ENCODE peak calls at places on chromosomes 12 and 14, in eight cellular contexts. R is AG10803, T is HFF-Myc, L is fibroblast of mammary gland, N is esophagus squamous epithelium, X is endothelial cell, Q is mammary epithelial cell, Z is neural crest cell. W is an unnamed sample.
A peak's percentile ranks its signal among the peaks of the same experiment; 100 is the strongest.

GRCh38 chr12:95718001-95718400 is 72.6 kb downstream of the NTN4 start:
- DNase-seq in Z (no peak), L (no peak), N (no peak), R (no peak), X (no peak), T (no peak), Q (no peak), W (no peak)

GRCh38 chr14:68015356-68016242 is 196.0 kb downstream of the RAD51B start:
- DNase-seq in Q (no peak), L (no peak), X (no peak), Z (no peak), N (no peak), R (no peak), T (no peak), W (no peak)

GRCh38 chr12:71636704-71637115 is 26.9 kb downstream of the ZFC3H1 start:
- DNase-seq in T (peak; percentile 53), L (peak; percentile 79), X (peak; percentile 22), N (no peak), R (peak; percentile 73), Z (no peak), Q (peak; percentile 46), W (peak; percentile 50)

GRCh38 chr12:108734200-108734906 is 3.0 kb upstream of the CORO1C start:
- DNase-seq in T (peak; percentile 68), N (no peak), Q (peak; percentile 97), L (peak; percentile 96), Z (no peak), X (no peak), R (peak; percentile 89), W (no peak)

GRCh38 chr12:70028515-70028914 is 203.5 kb downstream of the MYRFL start:
- DNase-seq in T (no peak), X (no peak), R (no peak), N (no peak), L (no peak), Z (no peak), Q (no peak), W (no peak)

GRCh38 chr12:124464830-124465229 is 102.6 kb downstream of the NCOR2 start:
- DNase-seq in N (no peak), X (no peak), L (no peak), Q (no peak), R (no peak), T (no peak), Z (no peak), W (no peak)

GRCh38 chr14:96461950-96462798 is 40.0 kb upstream of the PAPOLA start:
- DNase-seq in R (no peak), N (no peak), L (no peak), Z (no peak), X (no peak), Q (no peak), T (no peak), W (no peak)

GRCh38 chr12:12282761-12283160 is 15.9 kb upstream of the LRP6 start:
- DNase-seq in T (no peak), N (no peak), Z (no peak), Q (peak; percentile 78), R (peak; percentile 51), L (peak; percentile 38), X (no peak), W (no peak)

GRCh38 chr12:26396402-26396801 is 201.0 kb downstream of the SSPN start:
- DNase-seq in T (no peak), Q (no peak), X (no peak), Z (no peak), N (no peak), R (no peak), L (no peak), W (no peak)

GRCh38 chr14:43789458-43789857 is 717.6 kb downstream of the FSCB start:
- DNase-seq in R (no peak), X (no peak), Q (no peak), L (no peak), Z (no peak), N (no peak), T (no peak), W (no peak)

GRCh38 chr14:91947196-91948184 is at the start of gene FBLN5:
- DNase-seq in N (no peak), R (peak; percentile 97), X (peak; percentile 40), Z (no peak), L (peak; percentile 93), T (peak; percentile 73), Q (peak; percentile 41), W (no peak)

DNA sequence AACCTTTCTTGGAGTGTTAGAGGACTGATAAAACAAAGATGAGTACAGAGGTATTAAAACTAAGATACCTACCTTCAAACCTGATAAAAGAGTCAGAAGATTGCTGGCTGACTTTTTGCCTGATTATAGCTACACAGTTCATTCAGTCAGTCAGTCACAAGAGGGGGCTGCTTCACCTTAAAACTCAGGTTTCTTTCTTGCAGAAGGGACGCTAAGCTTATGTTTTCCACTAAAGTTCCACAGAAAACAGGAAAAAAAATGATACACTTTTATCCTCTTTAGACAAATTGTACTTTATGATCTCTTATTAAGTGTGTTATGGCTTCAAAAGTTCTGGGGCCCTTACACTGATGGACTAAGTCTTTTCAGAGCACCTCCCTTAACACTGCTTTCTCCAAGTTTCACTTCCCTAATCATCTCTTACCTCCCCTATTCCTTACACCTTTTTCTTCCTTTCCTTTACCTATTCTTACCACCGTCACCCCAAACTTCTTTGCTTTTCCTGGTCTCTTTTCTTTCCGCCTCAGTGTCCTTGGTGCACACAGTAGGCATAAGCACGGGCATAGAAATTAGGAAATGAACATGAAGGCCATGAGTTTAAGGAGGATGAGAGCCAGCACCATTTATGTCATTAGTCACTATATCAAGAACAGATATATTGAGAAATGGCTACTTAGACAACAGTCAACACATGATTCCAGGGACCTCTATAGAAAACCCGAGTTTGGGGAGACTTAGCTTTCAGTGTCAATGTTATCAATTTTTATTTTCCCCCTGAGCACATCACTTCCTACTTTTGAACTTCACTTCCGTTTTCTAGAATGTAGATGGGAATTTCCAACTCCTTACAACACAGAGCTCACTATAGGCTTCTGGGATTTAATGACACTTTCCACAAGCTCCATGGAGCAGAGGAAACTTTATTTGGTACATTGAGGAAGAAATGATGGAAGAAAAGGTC is 448.9 kb upstream of the OR4E1 start:
- DNase-seq in X (peak; percentile 22), T (no peak), L (no peak), R (no peak), Z (no peak), Q (peak; percentile 24), N (no peak), W (no peak)
- TF ChIP-seq CTCF in X (peak; percentile 18), T (no peak), L (no peak), R (no peak), Z (peak; percentile 58), Q (peak; percentile 29), N (no peak), W (no peak)

GRCh38 chr14:94560782-94561655 is at the start of gene SERPINA4:
- DNase-seq in Z (no peak), X (no peak), L (no peak), T (no peak), Q (no peak), R (no peak), N (no peak), W (no peak)

GRCh38 chr14:94557327-94557726 is 3.9 kb upstream of the SERPINA4 start:
- DNase-seq in Z (no peak), Q (no peak), R (no peak), L (no peak), N (no peak), X (no peak), T (no peak), W (no peak)

GRCh38 chr14:94559638-94560290 is 1.5 kb upstream of the SERPINA4 start:
- DNase-seq in Q (no peak), N (no peak), L (no peak), R (no peak), Z (no peak), X (no peak), T (no peak), W (no peak)

GRCh38 chr14:94560291-94560665 is 964 bp upstream of the SERPINA4 start:
- DNase-seq in T (no peak), L (no peak), N (no peak), Q (no peak), Z (no peak), R (no peak), X (no peak), W (no peak)

GRCh38 chr14:94558842-94559241 is 2.4 kb upstream of the SERPINA4 start:
- DNase-seq in N (no peak), R (no peak), L (no peak), T (no peak), X (no peak), Q (no peak), Z (no peak), W (no peak)
- TF ChIP-seq CTCF in N (no peak), R (no peak), L (no peak), T (no peak), X (no peak), Q (no peak), Z (peak; percentile 20), W (no peak)

DNA sequence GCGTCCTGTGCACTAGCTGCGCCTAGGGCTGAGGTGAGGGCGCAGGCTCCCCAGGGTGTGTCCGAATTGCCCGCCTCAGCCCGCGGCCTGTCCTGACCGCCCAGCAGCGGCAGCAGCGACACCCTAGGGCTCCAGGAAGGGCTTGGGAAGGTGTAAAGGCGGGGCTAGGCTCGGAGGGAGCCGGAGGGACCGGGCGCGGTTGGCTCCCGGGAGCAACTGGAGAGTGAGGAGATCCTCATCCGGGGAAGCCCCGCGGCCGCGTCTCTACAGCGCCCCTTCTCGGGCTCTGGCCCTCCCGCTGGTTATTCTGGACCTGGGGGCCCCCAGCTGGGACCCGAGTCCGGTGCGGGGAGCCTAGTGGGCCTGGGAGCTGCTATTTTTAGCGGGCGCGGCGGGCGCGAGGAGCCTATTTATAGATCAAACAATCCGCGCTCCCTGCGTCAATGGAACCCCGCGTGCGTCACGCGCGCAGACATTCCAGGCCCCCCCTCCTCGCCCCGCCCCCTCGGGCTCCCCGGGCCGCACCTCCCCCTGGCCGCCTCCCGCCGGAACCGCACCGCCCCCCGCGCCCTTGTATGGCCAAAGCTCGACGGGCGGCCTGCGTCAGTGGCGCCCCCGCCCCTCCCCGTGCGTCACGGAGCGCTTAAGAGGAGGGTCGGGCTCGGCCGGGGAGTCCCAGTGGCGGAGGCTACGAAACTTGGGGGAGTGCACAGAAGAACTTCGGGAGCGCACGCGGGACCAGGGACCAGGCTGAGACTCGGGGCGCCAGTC is at the start of gene NR4A1:
- DNase-seq in Q (peak; percentile 86), T (peak; percentile 46), X (peak; percentile 83), L (peak; percentile 92), Z (peak; percentile 90), N (peak; percentile 82), R (peak; percentile 94), W (peak; percentile 96)
- TF ChIP-seq CTCF in Q (no peak), T (no peak), X (no peak), L (no peak), Z (no peak), N (no peak), R (no peak), W (peak; percentile 15)

GRCh38 chr14:50669441-50669986 is 1.4 kb upstream of the SAV1 start:
- DNase-seq in N (no peak), Z (no peak), X (no peak), T (no peak), Q (no peak), R (no peak), L (no peak), W (no peak)

GRCh38 chr14:50667491-50668007 is 557 bp downstream of the SAV1 start:
- DNase-seq in L (no peak), Q (peak; percentile 48), Z (no peak), T (no peak), X (no peak), R (no peak), N (no peak), W (no peak)

GRCh38 chr14:50668852-50669194 is 717 bp upstream of the SAV1 start:
- DNase-seq in X (no peak), L (no peak), R (no peak), T (no peak), Q (no peak), Z (no peak), N (no peak), W (no peak)

GRCh38 chr14:50666772-50667490 is 1.2 kb downstream of the SAV1 start:
- DNase-seq in R (peak; percentile 79), L (peak; percentile 87), N (no peak), T (no peak), X (peak; percentile 34), Q (peak; percentile 70), Z (no peak), W (peak; percentile 19)

GRCh38 chr14:50668008-50668851 is at the start of gene SAV1:
- DNase-seq in N (no peak), T (no peak), R (peak; percentile 82), Q (peak; percentile 81), Z (peak; percentile 79), X (peak; percentile 79), L (peak; percentile 83), W (peak; percentile 91)
- TF ChIP-seq CTCF in N (no peak), T (no peak), R (no peak), Q (no peak), Z (no peak), X (no peak), L (no peak), W (no peak)